ENCODE peak calls at places on chromosomes 13 and 19, in four cellular contexts. One of them, this sample, is unnamed.

GRCh38 chr19:11995174-11995573 is 30.3 kb downstream of the ZNF763 start:
- DNase-seq in GM12891: no peak
- DNase-seq in GM12878: no peak
- DNase-seq in K562: peak
- DNase-seq in this sample: no peak

GRCh38 chr19:40286674-40287421 is 1.7 kb upstream of the AKT2 start:
- DNase-seq in K562: no peak
- DNase-seq in GM12878: no peak
- DNase-seq in GM12891: no peak
- DNase-seq in this sample: no peak

GRCh38 chr19:33947565-33947964 is 150.9 kb downstream of the KCTD15 start:
- DNase-seq in GM12878: no peak
- DNase-seq in K562: no peak
- DNase-seq in GM12891: no peak
- DNase-seq in this sample: no peak

GRCh38 chr19:36379510-36379819 is 464 bp upstream of the ZFP14 start:
- DNase-seq in GM12891: no peak
- DNase-seq in K562: no peak
- DNase-seq in GM12878: no peak
- DNase-seq in this sample: no peak

GRCh38 chr19:41408256-41408655 is 10.6 kb downstream of the BCKDHA start:
- DNase-seq in K562: no peak
- DNase-seq in GM12878: no peak
- DNase-seq in GM12891: no peak
- DNase-seq in this sample: peak

GRCh38 chr13:111326621-111326965 is 6.2 kb downstream of the TEX29 start:
- DNase-seq in K562: no peak
- DNase-seq in GM12891: no peak
- DNase-seq in GM12878: no peak
- DNase-seq in this sample: no peak

GRCh38 chr13:33312150-33312908 is 26.8 kb upstream of the STARD13 start:
- DNase-seq in GM12878: no peak
- DNase-seq in GM12891: no peak
- DNase-seq in K562: no peak
- DNase-seq in this sample: no peak

GRCh38 chr13:44816701-44817684 is 172.3 kb downstream of the NUFIP1 start:
- DNase-seq in GM12891: no peak
- DNase-seq in K562: no peak
- DNase-seq in GM12878: no peak
- DNase-seq in this sample: no peak

GRCh38 chr19:35303357-35303915 is 11.5 kb downstream of the MAG start:
- DNase-seq in K562: no peak
- DNase-seq in GM12891: no peak
- DNase-seq in GM12878: no peak
- DNase-seq in this sample: no peak

DNA sequence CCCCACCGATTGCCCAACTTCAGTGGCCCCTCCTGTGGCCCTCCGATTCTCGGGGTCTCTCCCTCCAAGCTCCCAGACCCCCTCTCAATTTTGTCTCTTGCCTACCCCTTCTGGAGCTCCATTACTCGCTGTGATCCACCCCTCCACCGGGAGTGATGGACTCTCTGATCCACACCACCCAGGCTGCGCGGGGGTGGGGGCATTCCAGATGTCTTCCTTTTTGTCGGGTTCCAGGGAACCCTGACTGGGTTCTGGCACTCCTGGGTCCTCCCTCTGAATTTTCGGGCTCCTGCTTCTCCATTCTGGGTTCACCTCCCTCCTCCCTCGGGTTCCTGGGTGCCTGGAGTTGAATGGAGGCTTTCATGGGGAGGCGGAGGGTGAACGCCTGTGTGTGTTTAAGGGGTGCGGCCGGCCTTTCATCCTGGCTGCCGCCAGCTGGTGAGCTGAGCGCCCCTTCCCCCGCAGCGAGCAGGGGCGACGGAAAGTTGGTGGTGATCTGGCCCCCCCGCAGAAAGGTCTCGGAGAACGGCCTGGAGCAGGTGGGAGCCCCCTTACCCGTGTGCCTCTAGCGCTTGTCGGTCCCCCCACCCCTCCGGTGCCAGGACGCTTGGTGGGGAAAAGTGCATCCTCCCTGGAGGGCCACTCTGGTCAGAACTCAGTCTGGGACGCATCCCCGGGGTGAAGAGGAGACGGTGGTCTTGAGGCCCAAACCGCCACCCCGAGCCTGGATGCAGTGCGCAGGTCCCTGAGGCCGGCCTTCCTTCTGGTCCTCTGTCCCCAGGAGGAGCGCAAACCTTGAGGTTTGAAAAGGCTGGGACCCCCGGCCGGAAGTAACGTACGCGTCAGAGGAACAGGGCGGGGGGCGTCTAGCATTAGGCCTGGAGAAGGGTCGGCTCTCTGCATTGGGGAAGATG is 1.6 kb downstream of the MISP3 start:
- DNase-seq in K562: peak
- DNase-seq in GM12878: no peak
- DNase-seq in GM12891: no peak
- DNase-seq in this sample: no peak
- TF ChIP-seq POLR2AphosphoS5 in K562: no peak
- TF ChIP-seq POLR2AphosphoS5 in GM12878: no peak
- TF ChIP-seq POLR2AphosphoS5 in GM12891: no peak
- TF ChIP-seq POLR2AphosphoS5 in this sample: no peak

DNA sequence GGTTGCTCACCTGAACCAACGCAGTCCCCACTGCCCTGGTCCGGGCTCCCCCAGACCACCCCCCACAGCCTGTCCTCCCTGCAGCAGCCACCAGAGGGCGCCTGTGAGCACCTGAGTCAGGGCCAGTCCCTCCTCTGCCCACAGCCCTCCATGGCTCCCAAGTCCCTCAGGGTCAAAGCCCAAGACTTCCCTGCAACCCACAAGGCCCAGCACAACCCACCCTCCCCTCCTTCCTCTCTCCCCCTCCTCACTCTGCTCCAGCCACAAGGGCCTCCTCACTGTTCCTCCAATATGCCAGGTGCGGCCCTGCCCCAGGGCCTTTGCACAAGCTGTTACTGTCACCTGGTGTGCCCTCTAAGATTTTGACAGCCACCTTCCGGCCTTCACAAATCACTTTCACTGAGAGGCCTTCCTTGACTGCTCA is 10.9 kb downstream of the GNA15 start:
- DNase-seq in GM12878: no peak
- DNase-seq in K562: peak
- DNase-seq in GM12891: no peak
- DNase-seq in this sample: no peak
- TF ChIP-seq SPI1 in GM12878: no peak
- TF ChIP-seq SPI1 in K562: no peak
- TF ChIP-seq SPI1 in GM12891: no peak
- TF ChIP-seq SPI1 in this sample: no peak

GRCh38 chr19:45640849-45641273 is 1.7 kb upstream of the EML2 start:
- DNase-seq in GM12891: no peak
- DNase-seq in GM12878: no peak
- DNase-seq in K562: peak
- DNase-seq in this sample: no peak

GRCh38 chr19:45636902-45637301 is 2.3 kb downstream of the EML2 start:
- DNase-seq in GM12878: no peak
- DNase-seq in GM12891: no peak
- DNase-seq in K562: peak
- DNase-seq in this sample: no peak

GRCh38 chr19:45637890-45638667 is 1.1 kb downstream of the EML2 start:
- DNase-seq in GM12878: no peak
- DNase-seq in K562: no peak
- DNase-seq in GM12891: no peak
- DNase-seq in this sample: no peak

GRCh38 chr19:45641274-45642105 is 2.3 kb upstream of the EML2 start:
- DNase-seq in GM12891: peak
- DNase-seq in K562: peak
- DNase-seq in GM12878: peak
- DNase-seq in this sample: peak

GRCh38 chr19:45638930-45639729 is at the start of gene EML2:
- DNase-seq in GM12878: no peak
- DNase-seq in K562: peak
- DNase-seq in GM12891: no peak
- DNase-seq in this sample: peak
- TF ChIP-seq POLR2AphosphoS5 in GM12878: peak
- TF ChIP-seq POLR2AphosphoS5 in K562: no peak
- TF ChIP-seq POLR2AphosphoS5 in GM12891: no peak
- TF ChIP-seq POLR2AphosphoS5 in this sample: peak

GRCh38 chr19:29976151-29976943 is 34.3 kb downstream of the URI1 start:
- DNase-seq in GM12878: no peak
- DNase-seq in GM12891: no peak
- DNase-seq in K562: no peak
- DNase-seq in this sample: no peak
- TF ChIP-seq SPI1 in GM12878: no peak
- TF ChIP-seq SPI1 in GM12891: no peak
- TF ChIP-seq SPI1 in K562: no peak
- TF ChIP-seq SPI1 in this sample: no peak

GRCh38 chr19:39030854-39031367 is 1.4 kb downstream of the FBXO27 start:
- DNase-seq in GM12891: no peak
- DNase-seq in GM12878: no peak
- DNase-seq in K562: no peak
- DNase-seq in this sample: no peak

GRCh38 chr19:39032164-39032918 is at the start of gene FBXO27:
- DNase-seq in GM12878: no peak
- DNase-seq in K562: peak
- DNase-seq in GM12891: no peak
- DNase-seq in this sample: no peak

GRCh38 chr19:39037194-39037593 is 4.8 kb upstream of the FBXO27 start:
- DNase-seq in GM12878: no peak
- DNase-seq in K562: no peak
- DNase-seq in GM12891: no peak
- DNase-seq in this sample: no peak

DNA sequence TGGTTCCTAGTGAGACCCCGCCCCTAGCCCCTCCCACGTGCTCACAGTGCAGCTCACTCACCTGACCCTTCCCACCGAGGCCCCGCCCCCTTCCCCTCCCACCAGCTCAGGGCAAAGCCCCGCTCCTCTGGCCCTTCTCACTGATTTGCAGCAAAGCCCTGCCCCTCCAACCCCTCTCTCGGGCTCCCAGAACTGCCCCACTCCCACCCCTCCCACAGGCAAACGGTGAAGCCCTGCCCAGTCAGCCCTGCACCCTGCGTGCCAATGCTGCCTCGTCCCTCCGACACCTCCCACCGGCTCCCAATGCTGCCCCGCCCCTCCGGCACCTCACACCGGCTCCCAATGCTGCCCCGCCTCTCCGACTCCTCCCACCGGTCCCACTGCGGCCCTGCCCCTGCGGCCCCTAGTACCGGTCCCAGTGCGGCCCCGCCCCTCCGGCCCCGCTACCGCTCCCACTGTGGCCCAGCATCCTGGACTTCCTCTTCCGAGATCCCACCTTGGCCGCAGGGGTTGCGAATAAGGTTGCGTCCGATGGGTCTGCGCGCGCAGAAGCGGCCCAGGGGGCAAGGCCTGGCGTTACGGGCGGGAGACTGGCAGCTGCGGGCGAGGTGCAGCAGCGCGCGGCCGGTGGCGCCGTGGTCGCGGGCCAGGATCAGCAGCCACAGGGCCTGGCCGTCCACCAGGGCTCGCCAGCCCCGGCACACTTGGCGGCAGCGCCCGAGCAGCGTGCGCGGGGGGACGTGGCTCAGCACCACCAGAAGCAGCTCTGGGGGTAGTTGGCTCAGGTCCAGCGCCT is 783 bp downstream of the FBXO27 start:
- DNase-seq in K562: peak
- DNase-seq in GM12878: peak
- DNase-seq in GM12891: peak
- DNase-seq in this sample: peak
- TF ChIP-seq POLR2AphosphoS5 in K562: no peak
- TF ChIP-seq POLR2AphosphoS5 in GM12878: no peak
- TF ChIP-seq POLR2AphosphoS5 in GM12891: no peak
- TF ChIP-seq POLR2AphosphoS5 in this sample: no peak

This sample was measured in HL-60.